ENCODE peak calls at places on chromosomes 2 and 18, in eight cellular contexts. Z, P, E, X, D, J, F and T are unnamed samples.

GRCh38 chr2:119659601-119660342 is 19.2 kb upstream of the TMEM177 start:
- DNase-seq in Z (peak), P (peak), E (peak), X (no peak), D (peak), J (peak), F (peak), T (no peak)

GRCh38 chr2:41965173-41965875 is 82.5 kb upstream of the PKDCC start:
- DNase-seq in Z (no peak), P (no peak), E (no peak), X (no peak), D (peak), J (no peak), F (no peak), T (no peak)

GRCh38 chr2:218999881-219000568 is 6.8 kb upstream of the CRYBA2 start:
- DNase-seq in Z (no peak), P (no peak), E (no peak), X (no peak), D (no peak), J (no peak), F (no peak), T (no peak)

GRCh38 chr2:71101656-71102055 is 28.4 kb downstream of the MCEE start:
- DNase-seq in Z (peak), P (no peak), E (no peak), X (no peak), D (no peak), J (no peak), F (no peak), T (no peak)

GRCh38 chr2:170500770-170501169 is 214.4 kb upstream of the SP5 start:
- DNase-seq in Z (no peak), P (no peak), E (no peak), X (no peak), D (no peak), J (no peak), F (no peak), T (no peak)

GRCh38 chr2:75553961-75554539 is 6.7 kb downstream of the EVA1A start:
- DNase-seq in Z (no peak), P (no peak), E (no peak), X (no peak), D (no peak), J (no peak), F (no peak), T (no peak)

GRCh38 chr18:46719388-46719787 is 37.5 kb downstream of the ST8SIA5 start:
- DNase-seq in Z (no peak), P (no peak), E (no peak), X (no peak), D (no peak), J (no peak), F (no peak), T (no peak)

GRCh38 chr18:34121157-34121807 is 103.4 kb downstream of the NOL4 start:
- DNase-seq in Z (no peak), P (no peak), E (no peak), X (no peak), D (no peak), J (no peak), F (no peak), T (no peak)

GRCh38 chr18:34651586-34652369 is 58.3 kb upstream of the DTNA start:
- DNase-seq in Z (no peak), P (no peak), E (no peak), X (no peak), D (no peak), J (no peak), F (no peak), T (no peak)

GRCh38 chr2:715847-716573 is 38.8 kb upstream of the TMEM18 start:
- DNase-seq in Z (no peak), P (peak), E (peak), X (no peak), D (no peak), J (no peak), F (no peak), T (peak)

GRCh38 chr2:202069189-202070050 is 3.6 kb upstream of the KIAA2012 start:
- DNase-seq in Z (no peak), P (no peak), E (peak), X (no peak), D (no peak), J (peak), F (no peak), T (no peak)

GRCh38 chr2:236527198-236527640 is 42.4 kb upstream of the ACKR3 start:
- DNase-seq in Z (no peak), P (no peak), E (no peak), X (no peak), D (no peak), J (no peak), F (no peak), T (no peak)

GRCh38 chr2:71609441-71609840 is 156.1 kb downstream of the DYSF start:
- DNase-seq in Z (no peak), P (no peak), E (no peak), X (peak), D (no peak), J (peak), F (peak), T (no peak)

GRCh38 chr18:22167091-22167470 is 2.3 kb upstream of the GATA6 start:
- DNase-seq in Z (no peak), P (peak), E (no peak), X (no peak), D (peak), J (no peak), F (peak), T (no peak)

GRCh38 chr2:45237850-45238542 is 228.7 kb upstream of the SIX2 start:
- DNase-seq in Z (peak), P (peak), E (peak), X (no peak), D (no peak), J (no peak), F (no peak), T (peak)

GRCh38 chr18:70671889-70672551 is 383.2 kb downstream of the SOCS6 start:
- DNase-seq in Z (no peak), P (no peak), E (no peak), X (no peak), D (no peak), J (no peak), F (no peak), T (no peak)

GRCh38 chr18:2301316-2301715 is 270.0 kb downstream of the METTL4 start:
- DNase-seq in Z (no peak), P (no peak), E (no peak), X (no peak), D (no peak), J (peak), F (no peak), T (no peak)

GRCh38 chr18:40738321-40738880 is 1216.6 kb upstream of the PIK3C3 start:
- DNase-seq in Z (no peak), P (no peak), E (no peak), X (no peak), D (no peak), J (no peak), F (no peak), T (no peak)

GRCh38 chr2:199624958-199625357 is 167.2 kb upstream of the SATB2 start:
- DNase-seq in Z (no peak), P (no peak), E (no peak), X (no peak), D (no peak), J (no peak), F (no peak), T (no peak)

GRCh38 chr18:46084431-46084830 is 12.4 kb upstream of the PSTPIP2 start:
- DNase-seq in Z (no peak), P (no peak), E (no peak), X (no peak), D (no peak), J (no peak), F (no peak), T (no peak)

GRCh38 chr2:223044092-223044836 is 7.7 kb upstream of the KCNE4 start:
- DNase-seq in Z (peak), P (no peak), E (peak), X (no peak), D (no peak), J (peak), F (no peak), T (no peak)

GRCh38 chr2:147715807-147716206 is 129.0 kb upstream of the ACVR2A start:
- DNase-seq in Z (no peak), P (no peak), E (no peak), X (no peak), D (no peak), J (no peak), F (no peak), T (no peak)

GRCh38 chr18:50162486-50163304 is 32.3 kb downstream of the MYO5B start:
- DNase-seq in Z (no peak), P (no peak), E (no peak), X (no peak), D (no peak), J (no peak), F (no peak), T (no peak)

GRCh38 chr2:68877079-68877772 is 6.0 kb upstream of the BMP10 start:
- DNase-seq in Z (peak), P (no peak), E (peak), X (no peak), D (no peak), J (no peak), F (no peak), T (no peak)

GRCh38 chr2:117774716-117775115 is 39.8 kb upstream of the DDX18 start:
- DNase-seq in Z (no peak), P (no peak), E (no peak), X (no peak), D (no peak), J (no peak), F (no peak), T (no peak)

GRCh38 chr2:70696142-70696541 is 71.9 kb downstream of the ADD2 start:
- DNase-seq in Z (no peak), P (no peak), E (peak), X (peak), D (no peak), J (no peak), F (no peak), T (no peak)

GRCh38 chr2:8458461-8459459 is 223.1 kb upstream of the ID2 start:
- DNase-seq in Z (no peak), P (no peak), E (no peak), X (peak), D (no peak), J (no peak), F (no peak), T (no peak)

GRCh38 chr2:234603619-234604018 is 106.7 kb upstream of the ARL4C start:
- DNase-seq in Z (no peak), P (no peak), E (peak), X (no peak), D (no peak), J (peak), F (no peak), T (no peak)

GRCh38 chr18:77127769-77128671 is 4.6 kb downstream of the MBP start:
- DNase-seq in Z (no peak), P (peak), E (no peak), X (peak), D (no peak), J (peak), F (no peak), T (no peak)

GRCh38 chr2:15457868-15458267 is 103.3 kb downstream of the NBAS start:
- DNase-seq in Z (no peak), P (no peak), E (no peak), X (no peak), D (no peak), J (no peak), F (no peak), T (no peak)

GRCh38 chr2:32678825-32679224 is 51.0 kb downstream of the TTC27 start:
- DNase-seq in Z (peak), P (peak), E (no peak), X (no peak), D (no peak), J (no peak), F (no peak), T (peak)

GRCh38 chr18:24831871-24832665 is 371.6 kb downstream of the HRH4 start:
- DNase-seq in Z (peak), P (no peak), E (peak), X (no peak), D (no peak), J (no peak), F (no peak), T (no peak)

GRCh38 chr18:61580061-61580460 is 246.8 kb downstream of the CDH20 start:
- DNase-seq in Z (no peak), P (no peak), E (no peak), X (no peak), D (no peak), J (no peak), F (no peak), T (no peak)

GRCh38 chr2:24049485-24050021 is at the start of gene FKBP1B:
- DNase-seq in Z (peak), P (peak), E (peak), X (peak), D (peak), J (peak), F (peak), T (peak)

GRCh38 chr18:13303761-13304364 is 85.3 kb downstream of the LDLRAD4 start:
- DNase-seq in Z (no peak), P (no peak), E (no peak), X (no peak), D (no peak), J (no peak), F (no peak), T (no peak)

GRCh38 chr2:138217975-138218773 is 253.9 kb downstream of the HNMT start:
- DNase-seq in Z (no peak), P (no peak), E (no peak), X (no peak), D (no peak), J (no peak), F (no peak), T (no peak)
- TF ChIP-seq POLR2A in Z (no peak), P (no peak), E (no peak), X (no peak), D (no peak), J (no peak), F (no peak), T (no peak)

GRCh38 chr2:65435625-65436168 is 3.3 kb upstream of the SPRED2 start:
- DNase-seq in Z (peak), P (peak), E (peak), X (peak), D (peak), J (peak), F (peak), T (peak)
- TF ChIP-seq POLR2A in Z (no peak), P (peak), E (no peak), X (no peak), D (peak), J (peak), F (peak), T (no peak)

GRCh38 chr2:96146151-96146880 is 1.1 kb upstream of the DUSP2 start:
- DNase-seq in Z (no peak), P (no peak), E (peak), X (peak), D (peak), J (peak), F (peak), T (no peak)

GRCh38 chr2:96147593-96148201 is 2.5 kb upstream of the DUSP2 start:
- DNase-seq in Z (no peak), P (no peak), E (no peak), X (peak), D (peak), J (peak), F (no peak), T (no peak)

GRCh38 chr2:96150007-96150406 is 4.8 kb upstream of the DUSP2 start:
- DNase-seq in Z (no peak), P (no peak), E (no peak), X (peak), D (no peak), J (no peak), F (no peak), T (no peak)

GRCh38 chr2:96146881-96147592 is 1.8 kb upstream of the DUSP2 start:
- DNase-seq in Z (no peak), P (no peak), E (no peak), X (peak), D (peak), J (peak), F (peak), T (no peak)

GRCh38 chr2:96148410-96149217 is 3.4 kb upstream of the DUSP2 start:
- DNase-seq in Z (peak), P (peak), E (peak), X (peak), D (peak), J (peak), F (peak), T (peak)
- TF ChIP-seq POLR2A in Z (no peak), P (no peak), E (no peak), X (no peak), D (no peak), J (no peak), F (no peak), T (no peak)

GRCh38 chr2:85595378-85596232 is at the start of gene RNF181:
- DNase-seq in Z (peak), P (peak), E (peak), X (peak), D (peak), J (peak), F (peak), T (peak)
- TF ChIP-seq POLR2A in Z (peak), P (peak), E (peak), X (peak), D (peak), J (peak), F (peak), T (peak)

GRCh38 chr2:64629875-64630274 is 23.8 kb downstream of the SERTAD2 start:
- DNase-seq in Z (no peak), P (no peak), E (no peak), X (peak), D (no peak), J (no peak), F (no peak), T (no peak)
- TF ChIP-seq POLR2A in Z (no peak), P (no peak), E (no peak), X (no peak), D (no peak), J (no peak), F (no peak), T (no peak)

GRCh38 chr2:123913266-123913810 is 111.7 kb upstream of the CNTNAP5 start:
- DNase-seq in Z (no peak), P (no peak), E (no peak), X (no peak), D (no peak), J (no peak), F (no peak), T (no peak)

GRCh38 chr2:123908522-123908921 is 116.6 kb upstream of the CNTNAP5 start:
- DNase-seq in Z (no peak), P (no peak), E (no peak), X (no peak), D (no peak), J (no peak), F (no peak), T (no peak)
- TF ChIP-seq POLR2A in Z (no peak), P (no peak), E (no peak), X (no peak), D (no peak), J (no peak), F (no peak), T (no peak)